ENCODE peak calls at places on chromosomes 4 and X, in ten cellular contexts. A, C, K, X, R, Z, B, I, D and P are unnamed samples.

GRCh38 chr4:145042601-145043000 is 55.4 kb downstream of the ANAPC10 start:
- DNase-seq in A (no peak), C (no peak), K (no peak), X (peak; percentile 24), R (no peak), Z (no peak), B (no peak), I (no peak), D (no peak), P (no peak)

GRCh38 chrX:109890910-109891502 is 111.9 kb upstream of the TMEM164 start:
- DNase-seq in A (peak; percentile 35), C (peak; percentile 25), K (peak; percentile 18), X (peak; percentile 76), R (peak; percentile 24), Z (peak; percentile 45), B (peak; percentile 55), I (peak; percentile 87), D (peak; percentile 62), P (peak; percentile 4)

GRCh38 chrX:1554469-1555210 is 17.7 kb upstream of the P2RY8 start:
- DNase-seq in A (no peak), C (peak; percentile 53), K (no peak), X (no peak), R (no peak), Z (no peak), B (peak; percentile 31), I (peak; percentile 62), D (peak; percentile 68), P (no peak)

GRCh38 chr4:183097251-183098079 is 1.6 kb upstream of the WWC2 start:
- DNase-seq in A (no peak), C (peak; percentile 1), K (no peak), X (no peak), R (peak; percentile 29), Z (no peak), B (no peak), I (no peak), D (no peak), P (no peak)

GRCh38 chrX:66015152-66015827 is 24.6 kb downstream of the VSIG4 start:
- DNase-seq in A (no peak), C (no peak), K (no peak), X (no peak), R (no peak), Z (no peak), B (no peak), I (no peak), D (peak; percentile 67), P (no peak)

GRCh38 chrX:22118161-22118830 is 86.2 kb downstream of the PHEX start:
- DNase-seq in A (no peak), C (no peak), K (no peak), X (no peak), R (no peak), Z (no peak), B (no peak), I (no peak), D (no peak), P (no peak)

GRCh38 chr4:4667643-4668081 is 125.8 kb upstream of the STX18 start:
- DNase-seq in A (no peak), C (no peak), K (no peak), X (no peak), R (no peak), Z (no peak), B (no peak), I (no peak), D (no peak), P (no peak)

GRCh38 chr4:171646984-171647383 is 166.2 kb upstream of the GALNTL6 start:
- DNase-seq in A (no peak), C (no peak), K (no peak), X (no peak), R (no peak), Z (no peak), B (no peak), I (no peak), D (no peak), P (no peak)

GRCh38 chrX:13487731-13488505 is 81.5 kb upstream of the EGFL6 start:
- DNase-seq in A (peak; percentile 18), C (peak; percentile 22), K (peak; percentile 87), X (peak; percentile 79), R (peak; percentile 32), Z (peak; percentile 77), B (peak; percentile 58), I (no peak), D (peak; percentile 52), P (peak; percentile 2)

GRCh38 chr4:102869569-102870227 is 906 bp downstream of the CISD2 start:
- DNase-seq in A (no peak), C (no peak), K (no peak), X (peak; percentile 2), R (no peak), Z (no peak), B (no peak), I (no peak), D (no peak), P (peak; percentile 68)

GRCh38 chr4:4488405-4489404 is 53.1 kb downstream of the STX18 start:
- DNase-seq in A (peak; percentile 65), C (peak; percentile 68), K (peak; percentile 51), X (peak; percentile 88), R (peak; percentile 71), Z (peak; percentile 78), B (peak; percentile 51), I (peak; percentile 87), D (peak; percentile 84), P (peak; percentile 23)

GRCh38 chr4:498328-498919 is 532 bp downstream of the ZNF721 start:
- DNase-seq in A (no peak), C (peak; percentile 26), K (peak; percentile 6), X (no peak), R (no peak), Z (no peak), B (no peak), I (no peak), D (no peak), P (no peak)

GRCh38 chrX:63673896-63674295 is 111.1 kb downstream of the ARHGEF9 start:
- DNase-seq in A (no peak), C (no peak), K (no peak), X (no peak), R (no peak), Z (no peak), B (no peak), I (no peak), D (no peak), P (no peak)

GRCh38 chrX:7133036-7133412 is 14.5 kb upstream of the STS start:
- DNase-seq in A (no peak), C (no peak), K (peak; percentile 51), X (peak; percentile 85), R (no peak), Z (no peak), B (no peak), I (no peak), D (no peak), P (no peak)

GRCh38 chr4:118032691-118033090 is 1.6 kb upstream of the NDST3 start:
- DNase-seq in A (no peak), C (no peak), K (peak; percentile 44), X (peak; percentile 46), R (no peak), Z (no peak), B (no peak), I (no peak), D (no peak), P (peak; percentile 4)

GRCh38 chr4:48011722-48012121 is 4.8 kb downstream of the CNGA1 start:
- DNase-seq in A (no peak), C (no peak), K (no peak), X (no peak), R (no peak), Z (no peak), B (no peak), I (no peak), D (no peak), P (no peak)

GRCh38 chr4:188254211-188254610 is 115.0 kb downstream of the TRIML1 start:
- DNase-seq in A (no peak), C (no peak), K (no peak), X (no peak), R (no peak), Z (peak; percentile 26), B (no peak), I (peak; percentile 25), D (no peak), P (no peak)

GRCh38 chr4:48093949-48094550 is 40.0 kb downstream of the TXK start:
- DNase-seq in A (no peak), C (no peak), K (peak; percentile 60), X (peak; percentile 31), R (no peak), Z (peak; percentile 69), B (peak; percentile 51), I (no peak), D (no peak), P (no peak)

GRCh38 chrX:19646298-19646697 is 131.0 kb upstream of the MAP3K15 start:
- DNase-seq in A (no peak), C (no peak), K (no peak), X (no peak), R (no peak), Z (no peak), B (no peak), I (no peak), D (no peak), P (no peak)

GRCh38 chr4:169128902-169129301 is 118.8 kb upstream of the CBR4 start:
- DNase-seq in A (no peak), C (no peak), K (no peak), X (no peak), R (no peak), Z (no peak), B (no peak), I (no peak), D (no peak), P (no peak)